ENCODE peak calls at places on chromosomes 2 and 18, in five cellular contexts. C, S, H, X and T are unnamed samples.

GRCh38 chr18:1436199-1436598 is 531.5 kb downstream of the ADCYAP1 start:
- DNase-seq in X (no peak), C (no peak), H (no peak), S (no peak), T (no peak)

GRCh38 chr2:72619622-72620021 is 206.2 kb downstream of the EXOC6B start:
- DNase-seq in S (no peak), X (no peak), C (no peak), H (no peak), T (no peak)

GRCh38 chr2:139465789-139466188 is 685.6 kb upstream of the NXPH2 start:
- DNase-seq in S (no peak), C (no peak), X (no peak), H (no peak), T (no peak)

GRCh38 chr2:19124135-19124534 is 234.3 kb downstream of the OSR1 start:
- DNase-seq in H (peak; percentile 66), X (no peak), S (no peak), C (no peak), T (peak; percentile 76)

GRCh38 chr2:168160897-168161296 is 86.5 kb downstream of the STK39 start:
- DNase-seq in C (no peak), S (no peak), H (no peak), X (no peak), T (no peak)

GRCh38 chr18:50814387-50814786 is 5.4 kb downstream of the MRO start:
- DNase-seq in H (no peak), C (no peak), X (no peak), S (no peak), T (no peak)

GRCh38 chr2:164150601-164151000 is 414.8 kb upstream of the FIGN start:
- DNase-seq in S (no peak), C (no peak), X (no peak), H (no peak), T (peak; percentile 33)

GRCh38 chr18:49368161-49368875 is 92.1 kb downstream of the DYM start:
- DNase-seq in S (no peak), C (no peak), H (no peak), X (no peak), T (no peak)

GRCh38 chr18:12308386-12309100 is 502 bp downstream of the TUBB6 start:
- DNase-seq in S (peak; percentile 89), X (peak; percentile 91), C (no peak), H (peak; percentile 52), T (peak; percentile 62)

GRCh38 chr2:68000170-68000825 is 62.5 kb downstream of the C1D start:
- DNase-seq in C (no peak), X (no peak), H (no peak), S (no peak), T (no peak)

GRCh38 chr18:43213816-43214215 is 63.5 kb downstream of the SYT4 start:
- DNase-seq in C (no peak), X (no peak), S (no peak), H (no peak), T (no peak)

GRCh38 chr2:10223471-10223870 is 79.2 kb upstream of the HPCAL1 start:
- DNase-seq in X (peak; percentile 62), S (no peak), H (no peak), C (no peak), T (no peak)

DNA sequence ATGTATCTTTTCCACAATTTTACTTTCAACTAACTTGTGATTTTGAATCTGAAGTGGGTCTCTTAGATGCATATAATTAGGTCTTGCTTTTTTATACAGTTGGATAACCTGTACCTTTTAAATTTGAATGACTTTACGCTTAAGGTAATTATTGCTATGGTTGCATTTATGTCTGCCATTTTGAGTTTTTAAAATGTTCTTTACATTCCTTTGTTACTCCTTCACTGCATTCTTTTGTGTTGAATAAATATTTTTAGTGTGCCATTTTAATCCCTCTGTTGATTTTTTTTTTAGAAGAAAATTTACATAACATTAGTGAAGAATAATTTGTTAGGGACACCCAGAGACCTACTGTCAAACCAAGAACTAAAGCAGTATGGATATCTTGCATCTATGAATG is 65.3 kb downstream of the BIRC6 start:
- DNase-seq in H (no peak), X (no peak), C (no peak), S (no peak), T (no peak)
- H3K4me3 ChIP-seq in H (no peak overlapping the region), X (no peak overlapping the region), C (no peak overlapping the region), S (no peak overlapping the region), T (no peak overlapping the region)

GRCh38 chr2:40516604-40517003 is 64.7 kb upstream of the SLC8A1 start:
- DNase-seq in H (no peak), X (no peak), S (no peak), C (no peak), T (no peak)

GRCh38 chr2:40511661-40512213 is 59.8 kb upstream of the SLC8A1 start:
- DNase-seq in H (peak; percentile 84), S (no peak), X (no peak), C (no peak), T (peak; percentile 83)

GRCh38 chr2:40507429-40507828 is 55.5 kb upstream of the SLC8A1 start:
- DNase-seq in S (no peak), X (no peak), H (no peak), C (no peak), T (no peak)

DNA sequence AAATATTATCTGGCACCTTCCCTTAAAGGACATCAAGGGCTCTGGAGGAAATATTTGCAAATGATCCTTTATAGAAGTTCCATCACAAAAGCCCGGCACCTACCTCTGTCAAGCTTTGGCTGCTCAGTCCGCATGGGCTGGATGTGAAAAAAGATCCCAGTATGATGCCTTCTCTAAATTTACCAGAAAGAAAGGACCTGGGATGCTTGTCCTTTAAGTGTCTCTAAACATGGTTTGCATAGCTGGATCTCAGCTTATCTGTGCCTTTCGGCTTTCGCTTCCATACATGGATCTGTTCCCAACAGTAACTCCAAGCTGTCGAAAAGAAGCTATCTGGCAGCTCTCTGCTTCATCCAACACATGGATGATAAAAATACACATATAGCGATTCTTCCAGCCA is 60.4 kb upstream of the SLC8A1 start:
- DNase-seq in X (no peak), C (no peak), H (no peak), S (peak; percentile 26), T (no peak)
- H3K4me3 ChIP-seq in X (peak overlapping the region; percentile 35), C (no peak overlapping the region), H (no peak overlapping the region), S (peak overlapping the region; percentile 67), T (peak overlapping the region; percentile 33)

GRCh38 chr2:27441958-27442281 is 261 bp upstream of the KRTCAP3 start:
- DNase-seq in X (no peak), C (no peak), S (no peak), H (no peak), T (no peak)
- H3K4me3 ChIP-seq in X (peak overlapping the region; percentile 41), C (no peak overlapping the region), S (peak overlapping the region; percentile 14), H (no peak overlapping the region), T (no peak overlapping the region)

GRCh38 chr18:58993260-58993659 is 128.6 kb downstream of the ZNF532 start:
- DNase-seq in X (no peak), C (no peak), S (no peak), H (peak; percentile 73), T (peak; percentile 75)

GRCh38 chr18:58991127-58991798 is 126.6 kb downstream of the ZNF532 start:
- DNase-seq in H (no peak), S (no peak), X (no peak), C (peak; percentile 27), T (no peak)

GRCh38 chr18:58995663-58996062 is 131.0 kb downstream of the ZNF532 start:
- DNase-seq in S (no peak), X (no peak), H (no peak), C (no peak), T (no peak)

GRCh38 chr18:58990720-58991119 is 126.0 kb downstream of the ZNF532 start:
- DNase-seq in X (no peak), H (no peak), C (no peak), S (no peak), T (no peak)

DNA sequence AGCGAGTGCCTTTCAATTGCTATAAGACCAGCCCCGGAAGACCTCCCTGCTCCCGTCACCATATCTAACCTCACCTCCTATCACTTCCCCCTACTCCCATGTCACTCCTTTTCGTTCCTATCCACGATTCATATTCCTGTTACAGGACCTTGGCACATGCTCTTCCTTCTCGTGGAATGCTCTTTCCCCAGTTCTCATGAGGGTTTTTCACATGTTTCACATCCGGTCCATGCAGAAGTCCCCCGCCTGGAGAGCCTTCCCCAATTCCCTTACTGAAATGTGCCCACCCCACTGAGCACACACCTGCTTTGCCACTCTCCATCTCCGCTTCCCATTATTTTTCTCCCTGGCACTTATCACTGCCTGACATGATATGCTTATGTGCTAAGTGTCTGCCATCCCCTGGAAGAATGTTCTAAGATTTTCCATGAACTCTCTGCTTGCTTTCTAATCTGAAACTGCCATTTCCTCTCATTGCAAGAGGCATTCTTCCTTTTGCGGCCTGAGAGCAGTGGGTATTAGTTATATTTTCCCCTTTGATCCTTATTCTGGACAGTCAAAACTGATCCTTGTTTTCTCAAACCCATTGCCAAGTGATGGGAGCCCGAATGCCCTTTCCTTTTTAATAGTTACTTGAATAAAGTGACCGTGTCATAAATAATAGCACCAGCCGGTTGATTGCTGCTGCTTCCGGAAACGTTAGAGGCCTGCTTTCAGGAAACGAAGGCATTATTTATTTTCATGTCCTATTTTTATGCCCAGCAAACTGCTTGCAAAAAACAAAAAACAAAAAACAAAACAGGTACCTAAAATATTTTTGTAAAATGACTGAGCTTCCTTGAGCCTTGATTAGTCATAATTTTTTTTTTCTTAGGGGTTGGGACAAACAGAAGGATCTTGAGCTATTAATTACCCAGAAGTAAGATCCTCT is 127.9 kb downstream of the ZNF532 start:
- DNase-seq in X (no peak), H (no peak), S (no peak), C (no peak), T (no peak)
- H3K4me3 ChIP-seq in X (no peak overlapping the region), H (no peak overlapping the region), S (no peak overlapping the region), C (no peak overlapping the region), T (no peak overlapping the region)

GRCh38 chr18:74495581-74496507 is at the start of gene CNDP2:
- DNase-seq in C (peak; percentile 98), S (peak; percentile 100), X (peak; percentile 100), H (peak; percentile 92), T (peak; percentile 94)

GRCh38 chr18:74496508-74497307 is 545 bp downstream of the CNDP2 start:
- DNase-seq in X (peak; percentile 87), C (peak; percentile 63), S (peak; percentile 68), H (no peak), T (no peak)

GRCh38 chr18:74497778-74498177 is 1.6 kb downstream of the CNDP2 start:
- DNase-seq in H (no peak), S (no peak), C (no peak), X (no peak), T (no peak)

GRCh38 chr18:74498712-74499629 is 2.8 kb downstream of the CNDP2 start:
- DNase-seq in H (no peak), S (no peak), C (peak; percentile 89), X (peak; percentile 90), T (no peak)

GRCh38 chr18:74497308-74497640 is 1.1 kb downstream of the CNDP2 start:
- DNase-seq in C (no peak), S (no peak), H (no peak), X (no peak), T (no peak)
- H3K4me3 ChIP-seq in C (peak overlapping the region; percentile 97), S (peak overlapping the region; percentile 87), H (peak overlapping the region; percentile 85), X (peak overlapping the region; percentile 96), T (peak overlapping the region; percentile 80)

GRCh38 chr2:133004623-133005022 is 334.6 kb upstream of the LYPD1 start:
- DNase-seq in H (no peak), S (no peak), X (no peak), C (no peak), T (no peak)
- H3K4me3 ChIP-seq in H (no peak overlapping the region), S (no peak overlapping the region), X (no peak overlapping the region), C (no peak overlapping the region), T (no peak overlapping the region)

DNA sequence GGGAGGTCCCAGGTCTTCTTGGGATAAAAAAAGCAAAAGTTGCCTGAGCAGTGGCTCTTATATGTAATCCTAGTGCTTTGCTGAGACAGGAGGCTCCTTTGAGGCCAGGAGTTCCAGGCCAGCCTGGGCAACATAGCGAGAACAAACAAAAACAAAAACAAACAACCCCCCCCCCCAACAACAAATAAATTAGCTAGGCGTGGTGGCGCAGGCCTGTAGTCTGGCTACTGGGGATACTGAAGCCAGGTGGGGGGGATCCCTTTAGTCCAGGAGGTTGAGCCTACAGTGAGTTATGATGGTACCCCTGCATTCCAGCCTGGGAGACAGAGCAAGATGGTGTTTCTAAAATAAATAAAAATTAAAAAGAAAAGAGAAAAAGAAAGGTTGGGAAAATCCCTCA is 5.4 kb downstream of the GAREM2 start:
- DNase-seq in H (no peak), S (no peak), X (no peak), C (no peak), T (no peak)
- H3K4me3 ChIP-seq in H (peak overlapping the region; percentile 55), S (peak overlapping the region; percentile 76), X (peak overlapping the region; percentile 61), C (peak overlapping the region; percentile 63), T (peak overlapping the region; percentile 49)